ENCODE peak calls at places on chromosome 1, in six cellular contexts. One of them, this sample, is unnamed.

GRCh38 chr1:200483491-200484143 is 73.8 kb upstream of the ZNF281 start:
- DNase-seq in uterus: peak
- DNase-seq in heart right ventricle: no peak
- DNase-seq in activated B cell treated with CpG ODN at 0.5 μM for 24 hours: no peak
- DNase-seq in thyroid gland: no peak
- DNase-seq in IMR-90: peak
- DNase-seq in this sample: no peak

GRCh38 chr1:43449708-43450069 is 4.0 kb downstream of the HYI start:
- DNase-seq in uterus: no peak
- DNase-seq in heart right ventricle: no peak
- DNase-seq in activated B cell treated with CpG ODN at 0.5 μM for 24 hours: no peak
- DNase-seq in thyroid gland: no peak
- DNase-seq in IMR-90: no peak
- DNase-seq in this sample: no peak

GRCh38 chr1:4119516-4120220 is 219.6 kb upstream of the C1orf174 start:
- DNase-seq in uterus: no peak
- DNase-seq in heart right ventricle: no peak
- DNase-seq in activated B cell treated with CpG ODN at 0.5 μM for 24 hours: no peak
- DNase-seq in thyroid gland: no peak
- DNase-seq in IMR-90: no peak
- DNase-seq in this sample: no peak

GRCh38 chr1:10727703-10728348 is 68.6 kb downstream of the CASZ1 start:
- DNase-seq in uterus: no peak
- DNase-seq in heart right ventricle: peak
- DNase-seq in activated B cell treated with CpG ODN at 0.5 μM for 24 hours: no peak
- DNase-seq in thyroid gland: peak
- DNase-seq in IMR-90: no peak
- DNase-seq in this sample: no peak

GRCh38 chr1:85356130-85356529 is 79.7 kb upstream of the BCL10 start:
- DNase-seq in uterus: no peak
- DNase-seq in heart right ventricle: no peak
- DNase-seq in activated B cell treated with CpG ODN at 0.5 μM for 24 hours: no peak
- DNase-seq in thyroid gland: no peak
- DNase-seq in IMR-90: no peak
- DNase-seq in this sample: no peak

GRCh38 chr1:100597069-100597741 is 59.3 kb downstream of the GPR88 start:
- DNase-seq in uterus: no peak
- DNase-seq in heart right ventricle: no peak
- DNase-seq in activated B cell treated with CpG ODN at 0.5 μM for 24 hours: no peak
- DNase-seq in thyroid gland: no peak
- DNase-seq in IMR-90: peak
- DNase-seq in this sample: no peak

GRCh38 chr1:4128616-4129015 is 228.5 kb upstream of the C1orf174 start:
- DNase-seq in uterus: no peak
- DNase-seq in heart right ventricle: no peak
- DNase-seq in activated B cell treated with CpG ODN at 0.5 μM for 24 hours: no peak
- DNase-seq in thyroid gland: no peak
- DNase-seq in IMR-90: no peak
- DNase-seq in this sample: no peak

GRCh38 chr1:224769987-224770693 is 154.0 kb downstream of the CNIH3 start:
- DNase-seq in uterus: no peak
- DNase-seq in heart right ventricle: no peak
- DNase-seq in activated B cell treated with CpG ODN at 0.5 μM for 24 hours: no peak
- DNase-seq in thyroid gland: no peak
- DNase-seq in IMR-90: peak
- DNase-seq in this sample: no peak

GRCh38 chr1:243523766-243524165 is 267.9 kb downstream of the SDCCAG8 start:
- DNase-seq in uterus: no peak
- DNase-seq in heart right ventricle: no peak
- DNase-seq in activated B cell treated with CpG ODN at 0.5 μM for 24 hours: no peak
- DNase-seq in thyroid gland: no peak
- DNase-seq in IMR-90: no peak
- DNase-seq in this sample: no peak

GRCh38 chr1:45246760-45247159 is 40.4 kb upstream of the ZSWIM5 start:
- DNase-seq in uterus: no peak
- DNase-seq in heart right ventricle: no peak
- DNase-seq in activated B cell treated with CpG ODN at 0.5 μM for 24 hours: no peak
- DNase-seq in thyroid gland: no peak
- DNase-seq in IMR-90: peak
- DNase-seq in this sample: no peak

GRCh38 chr1:226973898-226974543 is 33.9 kb downstream of the COQ8A start:
- DNase-seq in uterus: peak
- DNase-seq in heart right ventricle: no peak
- DNase-seq in activated B cell treated with CpG ODN at 0.5 μM for 24 hours: no peak
- DNase-seq in thyroid gland: peak
- DNase-seq in IMR-90: peak
- DNase-seq in this sample: no peak

GRCh38 chr1:64515427-64515826 is 45.5 kb downstream of the CACHD1 start:
- DNase-seq in uterus: peak
- DNase-seq in heart right ventricle: peak
- DNase-seq in activated B cell treated with CpG ODN at 0.5 μM for 24 hours: no peak
- DNase-seq in thyroid gland: peak
- DNase-seq in IMR-90: peak
- DNase-seq in this sample: no peak

GRCh38 chr1:208731976-208732821 is 488.0 kb upstream of the PLXNA2 start:
- DNase-seq in uterus: no peak
- DNase-seq in heart right ventricle: no peak
- DNase-seq in activated B cell treated with CpG ODN at 0.5 μM for 24 hours: no peak
- DNase-seq in thyroid gland: peak
- DNase-seq in IMR-90: no peak
- DNase-seq in this sample: no peak

GRCh38 chr1:150150511-150151021 is 850 bp downstream of the PLEKHO1 start:
- DNase-seq in uterus: peak
- DNase-seq in heart right ventricle: peak
- DNase-seq in activated B cell treated with CpG ODN at 0.5 μM for 24 hours: peak
- DNase-seq in thyroid gland: peak
- DNase-seq in IMR-90: no peak
- DNase-seq in this sample: no peak

GRCh38 chr1:209853677-209854076 is 25.9 kb downstream of the UTP25 start:
- DNase-seq in uterus: no peak
- DNase-seq in heart right ventricle: no peak
- DNase-seq in activated B cell treated with CpG ODN at 0.5 μM for 24 hours: no peak
- DNase-seq in thyroid gland: peak
- DNase-seq in IMR-90: no peak
- DNase-seq in this sample: no peak

GRCh38 chr1:183290628-183291027 is 104.6 kb downstream of the LAMC2 start:
- DNase-seq in uterus: no peak
- DNase-seq in heart right ventricle: no peak
- DNase-seq in activated B cell treated with CpG ODN at 0.5 μM for 24 hours: no peak
- DNase-seq in thyroid gland: no peak
- DNase-seq in IMR-90: no peak
- DNase-seq in this sample: no peak

GRCh38 chr1:74952786-74953185 is 181.4 kb upstream of the LHX8 start:
- DNase-seq in uterus: no peak
- DNase-seq in heart right ventricle: no peak
- DNase-seq in activated B cell treated with CpG ODN at 0.5 μM for 24 hours: no peak
- DNase-seq in thyroid gland: no peak
- DNase-seq in IMR-90: no peak
- DNase-seq in this sample: no peak

GRCh38 chr1:233441981-233442380 is 114.5 kb downstream of the MAP3K21 start:
- DNase-seq in uterus: no peak
- DNase-seq in heart right ventricle: no peak
- DNase-seq in activated B cell treated with CpG ODN at 0.5 μM for 24 hours: no peak
- DNase-seq in thyroid gland: no peak
- DNase-seq in IMR-90: no peak
- DNase-seq in this sample: no peak

GRCh38 chr1:212727386-212728181 is 27.9 kb upstream of the BATF3 start:
- DNase-seq in uterus: no peak
- DNase-seq in heart right ventricle: no peak
- DNase-seq in activated B cell treated with CpG ODN at 0.5 μM for 24 hours: no peak
- DNase-seq in thyroid gland: no peak
- DNase-seq in IMR-90: peak
- DNase-seq in this sample: peak

GRCh38 chr1:205344010-205344808 is 12.5 kb downstream of the KLHDC8A start:
- DNase-seq in uterus: no peak
- DNase-seq in heart right ventricle: no peak
- DNase-seq in activated B cell treated with CpG ODN at 0.5 μM for 24 hours: peak
- DNase-seq in thyroid gland: peak
- DNase-seq in IMR-90: no peak
- DNase-seq in this sample: no peak

GRCh38 chr1:162210171-162210570 is 140.7 kb downstream of the NOS1AP start:
- DNase-seq in uterus: no peak
- DNase-seq in heart right ventricle: no peak
- DNase-seq in activated B cell treated with CpG ODN at 0.5 μM for 24 hours: no peak
- DNase-seq in thyroid gland: no peak
- DNase-seq in IMR-90: no peak
- DNase-seq in this sample: no peak

GRCh38 chr1:44050261-44050660 is 19.0 kb upstream of the SLC6A9 start:
- DNase-seq in uterus: no peak
- DNase-seq in heart right ventricle: no peak
- DNase-seq in activated B cell treated with CpG ODN at 0.5 μM for 24 hours: no peak
- DNase-seq in thyroid gland: no peak
- DNase-seq in IMR-90: no peak
- DNase-seq in this sample: no peak

GRCh38 chr1:93662481-93663190 is 19.0 kb downstream of the BCAR3 start:
- DNase-seq in uterus: no peak
- DNase-seq in heart right ventricle: no peak
- DNase-seq in activated B cell treated with CpG ODN at 0.5 μM for 24 hours: no peak
- DNase-seq in thyroid gland: peak
- DNase-seq in IMR-90: peak
- DNase-seq in this sample: no peak

GRCh38 chr1:183567584-183567983 is 22.7 kb downstream of the NCF2 start:
- DNase-seq in uterus: no peak
- DNase-seq in heart right ventricle: peak
- DNase-seq in activated B cell treated with CpG ODN at 0.5 μM for 24 hours: no peak
- DNase-seq in thyroid gland: peak
- DNase-seq in IMR-90: peak
- DNase-seq in this sample: no peak

GRCh38 chr1:111516008-111516535 is 12.6 kb upstream of the ADORA3 start:
- DNase-seq in uterus: peak
- DNase-seq in heart right ventricle: peak
- DNase-seq in activated B cell treated with CpG ODN at 0.5 μM for 24 hours: peak
- DNase-seq in thyroid gland: peak
- DNase-seq in IMR-90: peak
- DNase-seq in this sample: no peak
- TF ChIP-seq CTCF in uterus: peak
- TF ChIP-seq CTCF in heart right ventricle: peak
- TF ChIP-seq CTCF in activated B cell treated with CpG ODN at 0.5 μM for 24 hours: peak
- TF ChIP-seq CTCF in thyroid gland: no peak
- TF ChIP-seq CTCF in IMR-90: peak
- TF ChIP-seq CTCF in this sample: peak

DNA sequence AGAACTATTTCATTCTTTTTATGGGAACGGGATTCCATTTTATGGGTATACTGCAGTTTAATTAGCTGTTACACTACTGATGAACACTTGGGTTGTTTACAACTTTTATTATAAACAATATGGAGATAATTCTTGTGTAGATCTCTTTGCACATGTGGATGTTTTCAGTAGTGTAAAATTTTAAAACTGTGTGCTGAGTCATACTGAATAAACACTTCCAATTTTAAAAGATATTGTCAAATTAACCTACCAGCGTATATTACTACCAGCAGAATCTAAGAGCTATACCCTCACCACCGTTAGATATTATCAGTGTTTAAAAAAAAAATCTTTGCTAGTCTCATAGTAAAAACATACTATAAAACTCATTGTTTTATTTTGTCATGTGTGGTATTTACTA is 106.1 kb downstream of the CC2D1B start:
- DNase-seq in uterus: no peak
- DNase-seq in heart right ventricle: no peak
- DNase-seq in activated B cell treated with CpG ODN at 0.5 μM for 24 hours: no peak
- DNase-seq in thyroid gland: no peak
- DNase-seq in IMR-90: peak
- DNase-seq in this sample: no peak
- TF ChIP-seq CTCF in uterus: no peak
- TF ChIP-seq CTCF in heart right ventricle: no peak
- TF ChIP-seq CTCF in activated B cell treated with CpG ODN at 0.5 μM for 24 hours: no peak
- TF ChIP-seq CTCF in thyroid gland: no peak
- TF ChIP-seq CTCF in IMR-90: no peak
- TF ChIP-seq CTCF in this sample: no peak

GRCh38 chr1:241519308-241520079 is at the start of gene FH:
- DNase-seq in uterus: peak
- DNase-seq in heart right ventricle: peak
- DNase-seq in activated B cell treated with CpG ODN at 0.5 μM for 24 hours: peak
- DNase-seq in thyroid gland: peak
- DNase-seq in IMR-90: peak
- DNase-seq in this sample: peak
- TF ChIP-seq CTCF in uterus: no peak
- TF ChIP-seq CTCF in heart right ventricle: no peak
- TF ChIP-seq CTCF in activated B cell treated with CpG ODN at 0.5 μM for 24 hours: no peak
- TF ChIP-seq CTCF in thyroid gland: no peak
- TF ChIP-seq CTCF in IMR-90: no peak
- TF ChIP-seq CTCF in this sample: no peak

GRCh38 chr1:192737311-192737710 is 71.5 kb upstream of the RGS2 start:
- DNase-seq in uterus: no peak
- DNase-seq in heart right ventricle: no peak
- DNase-seq in activated B cell treated with CpG ODN at 0.5 μM for 24 hours: no peak
- DNase-seq in thyroid gland: no peak
- DNase-seq in IMR-90: peak
- DNase-seq in this sample: no peak

GRCh38 chr1:192741095-192741494 is 67.7 kb upstream of the RGS2 start:
- DNase-seq in uterus: no peak
- DNase-seq in heart right ventricle: no peak
- DNase-seq in activated B cell treated with CpG ODN at 0.5 μM for 24 hours: no peak
- DNase-seq in thyroid gland: no peak
- DNase-seq in IMR-90: no peak
- DNase-seq in this sample: no peak

GRCh38 chr1:192735298-192735697 is 73.5 kb upstream of the RGS2 start:
- DNase-seq in uterus: no peak
- DNase-seq in heart right ventricle: no peak
- DNase-seq in activated B cell treated with CpG ODN at 0.5 μM for 24 hours: no peak
- DNase-seq in thyroid gland: no peak
- DNase-seq in IMR-90: no peak
- DNase-seq in this sample: no peak

GRCh38 chr1:192740214-192740613 is 68.6 kb upstream of the RGS2 start:
- DNase-seq in uterus: no peak
- DNase-seq in heart right ventricle: no peak
- DNase-seq in activated B cell treated with CpG ODN at 0.5 μM for 24 hours: no peak
- DNase-seq in thyroid gland: no peak
- DNase-seq in IMR-90: no peak
- DNase-seq in this sample: no peak

DNA sequence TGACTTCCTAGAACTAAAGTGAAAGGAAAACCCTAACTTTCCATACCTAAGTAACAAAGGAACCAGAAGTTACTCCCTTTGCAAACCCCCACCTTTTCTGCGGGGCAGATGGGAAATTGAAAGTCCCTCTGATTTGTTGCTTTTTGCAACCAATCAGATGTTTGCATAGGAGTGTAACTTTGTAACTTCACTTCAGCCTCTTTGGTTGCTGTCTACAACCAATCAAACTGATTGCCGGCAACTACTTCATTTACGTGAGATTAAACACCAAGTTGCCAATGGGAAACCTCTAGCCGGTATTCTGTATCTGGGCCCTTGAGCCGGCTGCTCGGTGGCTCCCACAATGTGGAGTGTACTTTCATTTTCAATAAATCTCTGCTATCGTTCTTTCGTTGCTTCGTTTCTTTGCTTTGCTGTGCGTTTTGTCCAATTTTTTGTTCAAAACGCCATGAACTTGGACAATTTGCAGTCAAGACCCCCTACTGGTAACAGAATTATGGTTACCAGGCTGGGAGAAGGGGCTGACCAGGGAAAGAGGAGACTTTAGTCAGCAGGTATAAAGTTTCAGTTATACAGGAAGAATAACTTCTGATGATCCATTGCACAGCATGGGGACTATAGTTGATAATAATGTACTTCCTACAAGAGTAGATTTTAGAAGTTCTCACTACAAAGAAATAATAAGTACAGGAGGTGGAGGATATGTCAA is 69.2 kb upstream of the RGS2 start:
- DNase-seq in uterus: no peak
- DNase-seq in heart right ventricle: no peak
- DNase-seq in activated B cell treated with CpG ODN at 0.5 μM for 24 hours: no peak
- DNase-seq in thyroid gland: no peak
- DNase-seq in IMR-90: no peak
- DNase-seq in this sample: no peak
- TF ChIP-seq CTCF in uterus: no peak
- TF ChIP-seq CTCF in heart right ventricle: no peak
- TF ChIP-seq CTCF in activated B cell treated with CpG ODN at 0.5 μM for 24 hours: no peak
- TF ChIP-seq CTCF in thyroid gland: no peak
- TF ChIP-seq CTCF in IMR-90: no peak
- TF ChIP-seq CTCF in this sample: no peak

GRCh38 chr1:2163205-2163604 is 31.4 kb downstream of the FAAP20 start:
- DNase-seq in uterus: no peak
- DNase-seq in heart right ventricle: no peak
- DNase-seq in activated B cell treated with CpG ODN at 0.5 μM for 24 hours: no peak
- DNase-seq in thyroid gland: no peak
- DNase-seq in IMR-90: no peak
- DNase-seq in this sample: no peak
- TF ChIP-seq CTCF in uterus: no peak
- TF ChIP-seq CTCF in heart right ventricle: no peak
- TF ChIP-seq CTCF in activated B cell treated with CpG ODN at 0.5 μM for 24 hours: no peak
- TF ChIP-seq CTCF in thyroid gland: no peak
- TF ChIP-seq CTCF in IMR-90: peak
- TF ChIP-seq CTCF in this sample: no peak